ENCODE peak calls at places on chromosomes 5 and 9, in seven cellular contexts. One of them, this sample, is unnamed.

GRCh38 chr5:154475613-154476342 is 2.2 kb downstream of the HAND1 start:
- DNase-seq in cardiac muscle cell: no peak
- DNase-seq in GM06990: no peak
- DNase-seq in mesothelial cell of epicardium: peak; percentile 52
- DNase-seq in mammary epithelial cell: no peak
- DNase-seq in ovary: no peak
- DNase-seq in fibroblast of the aortic adventitia: no peak
- DNase-seq in this sample: no peak

GRCh38 chr9:121650220-121651013 is 1.0 kb upstream of the DAB2IP start:
- DNase-seq in cardiac muscle cell: peak; percentile 53
- DNase-seq in GM06990: no peak
- DNase-seq in mesothelial cell of epicardium: peak; percentile 92
- DNase-seq in mammary epithelial cell: no peak
- DNase-seq in ovary: peak; percentile 85
- DNase-seq in fibroblast of the aortic adventitia: no peak
- DNase-seq in this sample: peak; percentile 48

GRCh38 chr5:132205385-132206125 is 22.1 kb downstream of the P4HA2 start:
- DNase-seq in cardiac muscle cell: peak; percentile 51
- DNase-seq in GM06990: peak; percentile 27
- DNase-seq in mesothelial cell of epicardium: no peak
- DNase-seq in mammary epithelial cell: no peak
- DNase-seq in ovary: no peak
- DNase-seq in fibroblast of the aortic adventitia: peak; percentile 37
- DNase-seq in this sample: no peak

GRCh38 chr5:134511796-134512660 is 13.4 kb upstream of the JADE2 start:
- DNase-seq in cardiac muscle cell: peak; percentile 88
- DNase-seq in GM06990: no peak
- DNase-seq in mesothelial cell of epicardium: no peak
- DNase-seq in mammary epithelial cell: peak; percentile 35
- DNase-seq in ovary: peak; percentile 97
- DNase-seq in fibroblast of the aortic adventitia: peak; percentile 81
- DNase-seq in this sample: peak; percentile 95

GRCh38 chr5:139341187-139341688 is 416 bp upstream of the PAIP2 start:
- DNase-seq in cardiac muscle cell: no peak
- DNase-seq in GM06990: no peak
- DNase-seq in mesothelial cell of epicardium: no peak
- DNase-seq in mammary epithelial cell: no peak
- DNase-seq in ovary: no peak
- DNase-seq in fibroblast of the aortic adventitia: no peak
- DNase-seq in this sample: no peak

GRCh38 chr5:172180936-172181335 is 7.1 kb downstream of the STK10 start:
- DNase-seq in cardiac muscle cell: no peak
- DNase-seq in GM06990: no peak
- DNase-seq in mesothelial cell of epicardium: no peak
- DNase-seq in mammary epithelial cell: no peak
- DNase-seq in ovary: no peak
- DNase-seq in fibroblast of the aortic adventitia: no peak
- DNase-seq in this sample: no peak

GRCh38 chr5:7396169-7397004 is 449 bp downstream of the ADCY2 start:
- DNase-seq in cardiac muscle cell: peak; percentile 2
- DNase-seq in GM06990: no peak
- DNase-seq in mesothelial cell of epicardium: peak; percentile 59
- DNase-seq in mammary epithelial cell: no peak
- DNase-seq in ovary: peak; percentile 28
- DNase-seq in fibroblast of the aortic adventitia: peak; percentile 10
- DNase-seq in this sample: no peak

GRCh38 chr5:9187614-9188013 is 358.3 kb downstream of the SEMA5A start:
- DNase-seq in cardiac muscle cell: no peak
- DNase-seq in GM06990: no peak
- DNase-seq in mesothelial cell of epicardium: no peak
- DNase-seq in mammary epithelial cell: no peak
- DNase-seq in ovary: no peak
- DNase-seq in fibroblast of the aortic adventitia: no peak
- DNase-seq in this sample: no peak

GRCh38 chr9:133513214-133514088 is 11.3 kb downstream of the MYMK start:
- DNase-seq in cardiac muscle cell: no peak
- DNase-seq in GM06990: no peak
- DNase-seq in mesothelial cell of epicardium: no peak
- DNase-seq in mammary epithelial cell: no peak
- DNase-seq in ovary: no peak
- DNase-seq in fibroblast of the aortic adventitia: peak; percentile 30
- DNase-seq in this sample: no peak

GRCh38 chr5:109682383-109682782 is 7.3 kb upstream of the MAN2A1 start:
- DNase-seq in cardiac muscle cell: no peak
- DNase-seq in GM06990: no peak
- DNase-seq in mesothelial cell of epicardium: no peak
- DNase-seq in mammary epithelial cell: peak; percentile 12
- DNase-seq in ovary: no peak
- DNase-seq in fibroblast of the aortic adventitia: no peak
- DNase-seq in this sample: no peak

GRCh38 chr9:116737137-116737546 is 50.0 kb downstream of the TRIM32 start:
- DNase-seq in cardiac muscle cell: peak; percentile 81
- DNase-seq in GM06990: peak; percentile 55
- DNase-seq in mesothelial cell of epicardium: peak; percentile 93
- DNase-seq in mammary epithelial cell: peak; percentile 62
- DNase-seq in ovary: peak; percentile 16
- DNase-seq in fibroblast of the aortic adventitia: peak; percentile 67
- DNase-seq in this sample: peak; percentile 85
- TF ChIP-seq CTCF in cardiac muscle cell: peak; percentile 98
- TF ChIP-seq CTCF in GM06990: peak; percentile 99
- TF ChIP-seq CTCF in mesothelial cell of epicardium: peak; percentile 82
- TF ChIP-seq CTCF in mammary epithelial cell: peak; percentile 99
- TF ChIP-seq CTCF in ovary: no peak
- TF ChIP-seq CTCF in fibroblast of the aortic adventitia: peak; percentile 96
- TF ChIP-seq CTCF in this sample: peak; percentile 96

DNA sequence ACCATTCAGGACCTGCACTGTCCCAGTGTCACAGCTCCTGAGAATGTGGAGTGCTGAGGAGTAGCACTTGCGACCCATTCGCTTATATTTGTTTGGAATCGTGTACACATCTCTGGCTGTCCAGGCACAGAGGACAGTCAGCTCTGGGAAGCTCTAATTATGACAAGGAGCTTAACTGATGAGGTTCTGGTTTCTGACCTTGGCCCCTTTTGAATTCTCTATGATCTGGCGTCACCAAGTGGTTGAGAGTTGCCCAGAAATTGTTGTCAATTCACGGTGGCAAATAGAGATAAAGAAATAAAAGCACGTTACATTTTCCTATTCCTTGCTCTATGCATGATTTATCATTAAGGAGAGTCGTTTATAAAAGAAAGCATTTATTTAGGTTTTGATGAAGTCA is 34.9 kb upstream of the LECT2 start:
- DNase-seq in cardiac muscle cell: no peak
- DNase-seq in GM06990: no peak
- DNase-seq in mesothelial cell of epicardium: no peak
- DNase-seq in mammary epithelial cell: no peak
- DNase-seq in ovary: no peak
- DNase-seq in fibroblast of the aortic adventitia: no peak
- DNase-seq in this sample: no peak
- TF ChIP-seq CTCF in cardiac muscle cell: no peak
- TF ChIP-seq CTCF in GM06990: no peak
- TF ChIP-seq CTCF in mesothelial cell of epicardium: no peak
- TF ChIP-seq CTCF in mammary epithelial cell: no peak
- TF ChIP-seq CTCF in ovary: no peak
- TF ChIP-seq CTCF in fibroblast of the aortic adventitia: no peak
- TF ChIP-seq CTCF in this sample: no peak

GRCh38 chr5:64295100-64295499 is 129.5 kb downstream of the RNF180 start:
- DNase-seq in cardiac muscle cell: no peak
- DNase-seq in GM06990: no peak
- DNase-seq in mesothelial cell of epicardium: no peak
- DNase-seq in mammary epithelial cell: no peak
- DNase-seq in ovary: no peak
- DNase-seq in fibroblast of the aortic adventitia: no peak
- DNase-seq in this sample: no peak
- TF ChIP-seq CTCF in cardiac muscle cell: no peak
- TF ChIP-seq CTCF in GM06990: no peak
- TF ChIP-seq CTCF in mesothelial cell of epicardium: no peak
- TF ChIP-seq CTCF in mammary epithelial cell: no peak
- TF ChIP-seq CTCF in ovary: no peak
- TF ChIP-seq CTCF in fibroblast of the aortic adventitia: no peak
- TF ChIP-seq CTCF in this sample: no peak

GRCh38 chr5:28226407-28226806 is 1188.0 kb upstream of the CDH9 start:
- DNase-seq in cardiac muscle cell: no peak
- DNase-seq in GM06990: no peak
- DNase-seq in mesothelial cell of epicardium: no peak
- DNase-seq in mammary epithelial cell: no peak
- DNase-seq in ovary: no peak
- DNase-seq in fibroblast of the aortic adventitia: no peak
- DNase-seq in this sample: peak; percentile 3
- TF ChIP-seq CTCF in cardiac muscle cell: no peak
- TF ChIP-seq CTCF in GM06990: no peak
- TF ChIP-seq CTCF in mesothelial cell of epicardium: no peak
- TF ChIP-seq CTCF in mammary epithelial cell: no peak
- TF ChIP-seq CTCF in ovary: no peak
- TF ChIP-seq CTCF in fibroblast of the aortic adventitia: no peak
- TF ChIP-seq CTCF in this sample: no peak

GRCh38 chr5:84381501-84382362 is 2.9 kb downstream of the EDIL3 start:
- DNase-seq in cardiac muscle cell: peak; percentile 31
- DNase-seq in GM06990: no peak
- DNase-seq in mesothelial cell of epicardium: no peak
- DNase-seq in mammary epithelial cell: peak; percentile 12
- DNase-seq in ovary: no peak
- DNase-seq in fibroblast of the aortic adventitia: peak; percentile 23
- DNase-seq in this sample: no peak

GRCh38 chr5:84378420-84378819 is 6.3 kb downstream of the EDIL3 start:
- DNase-seq in cardiac muscle cell: peak; percentile 72
- DNase-seq in GM06990: no peak
- DNase-seq in mesothelial cell of epicardium: no peak
- DNase-seq in mammary epithelial cell: no peak
- DNase-seq in ovary: no peak
- DNase-seq in fibroblast of the aortic adventitia: peak; percentile 87
- DNase-seq in this sample: no peak

GRCh38 chr5:84378961-84379360 is 5.7 kb downstream of the EDIL3 start:
- DNase-seq in cardiac muscle cell: peak; percentile 88
- DNase-seq in GM06990: no peak
- DNase-seq in mesothelial cell of epicardium: no peak
- DNase-seq in mammary epithelial cell: no peak
- DNase-seq in ovary: no peak
- DNase-seq in fibroblast of the aortic adventitia: peak; percentile 66
- DNase-seq in this sample: no peak

GRCh38 chr5:84382363-84383295 is 2.1 kb downstream of the EDIL3 start:
- DNase-seq in cardiac muscle cell: peak; percentile 83
- DNase-seq in GM06990: peak; percentile 1
- DNase-seq in mesothelial cell of epicardium: peak; percentile 67
- DNase-seq in mammary epithelial cell: peak; percentile 66
- DNase-seq in ovary: no peak
- DNase-seq in fibroblast of the aortic adventitia: peak; percentile 64
- DNase-seq in this sample: peak; percentile 15

GRCh38 chr5:84379749-84380148 is 4.9 kb downstream of the EDIL3 start:
- DNase-seq in cardiac muscle cell: peak; percentile 39
- DNase-seq in GM06990: no peak
- DNase-seq in mesothelial cell of epicardium: no peak
- DNase-seq in mammary epithelial cell: no peak
- DNase-seq in ovary: no peak
- DNase-seq in fibroblast of the aortic adventitia: peak; percentile 60
- DNase-seq in this sample: no peak
- TF ChIP-seq CTCF in cardiac muscle cell: peak; percentile 17
- TF ChIP-seq CTCF in GM06990: no peak
- TF ChIP-seq CTCF in mesothelial cell of epicardium: no peak
- TF ChIP-seq CTCF in mammary epithelial cell: peak; percentile 8
- TF ChIP-seq CTCF in ovary: no peak
- TF ChIP-seq CTCF in fibroblast of the aortic adventitia: peak; percentile 49
- TF ChIP-seq CTCF in this sample: no peak

GRCh38 chr5:78638973-78639669 is 9.5 kb downstream of the LHFPL2 start:
- DNase-seq in cardiac muscle cell: no peak
- DNase-seq in GM06990: no peak
- DNase-seq in mesothelial cell of epicardium: no peak
- DNase-seq in mammary epithelial cell: no peak
- DNase-seq in ovary: no peak
- DNase-seq in fibroblast of the aortic adventitia: no peak
- DNase-seq in this sample: no peak

GRCh38 chr5:78641060-78641474 is 7.5 kb downstream of the LHFPL2 start:
- DNase-seq in cardiac muscle cell: no peak
- DNase-seq in GM06990: no peak
- DNase-seq in mesothelial cell of epicardium: no peak
- DNase-seq in mammary epithelial cell: no peak
- DNase-seq in ovary: no peak
- DNase-seq in fibroblast of the aortic adventitia: no peak
- DNase-seq in this sample: no peak

GRCh38 chr5:78642701-78643100 is 5.9 kb downstream of the LHFPL2 start:
- DNase-seq in cardiac muscle cell: no peak
- DNase-seq in GM06990: no peak
- DNase-seq in mesothelial cell of epicardium: no peak
- DNase-seq in mammary epithelial cell: no peak
- DNase-seq in ovary: no peak
- DNase-seq in fibroblast of the aortic adventitia: no peak
- DNase-seq in this sample: no peak

GRCh38 chr5:78639811-78640210 is 8.8 kb downstream of the LHFPL2 start:
- DNase-seq in cardiac muscle cell: peak; percentile 53
- DNase-seq in GM06990: no peak
- DNase-seq in mesothelial cell of epicardium: no peak
- DNase-seq in mammary epithelial cell: no peak
- DNase-seq in ovary: no peak
- DNase-seq in fibroblast of the aortic adventitia: peak; percentile 36
- DNase-seq in this sample: no peak

GRCh38 chr5:78640622-78641021 is 8.0 kb downstream of the LHFPL2 start:
- DNase-seq in cardiac muscle cell: no peak
- DNase-seq in GM06990: no peak
- DNase-seq in mesothelial cell of epicardium: no peak
- DNase-seq in mammary epithelial cell: peak; percentile 76
- DNase-seq in ovary: no peak
- DNase-seq in fibroblast of the aortic adventitia: peak; percentile 39
- DNase-seq in this sample: peak; percentile 38
- TF ChIP-seq CTCF in cardiac muscle cell: no peak
- TF ChIP-seq CTCF in GM06990: no peak
- TF ChIP-seq CTCF in mesothelial cell of epicardium: no peak
- TF ChIP-seq CTCF in mammary epithelial cell: no peak
- TF ChIP-seq CTCF in ovary: no peak
- TF ChIP-seq CTCF in fibroblast of the aortic adventitia: no peak
- TF ChIP-seq CTCF in this sample: peak; percentile 4

This sample was measured in MCF 10A.